ENCODE peak calls at places on chromosome 1, in four cellular contexts. X is stomach, Q is HFF-Myc, H is fibroblast of the conjunctiva. M is an unnamed sample.
A peak's percentile ranks its signal among the peaks of the same experiment; 100 is the strongest.

GRCh38 chr1:169486281-169486904 is 649 bp upstream of the SLC19A2 start:
- DNase-seq in X (no peak), Q (no peak), H (peak; percentile 16), M (no peak)

GRCh38 chr1:30410153-30410851 is 313.1 kb downstream of the MATN1 start:
- DNase-seq in X (peak; percentile 17), H (no peak), Q (no peak), M (no peak)

GRCh38 chr1:12132078-12132477 is 34.7 kb upstream of the TNFRSF1B start:
- DNase-seq in Q (no peak), X (no peak), H (peak; percentile 62), M (no peak)

GRCh38 chr1:205572426-205572825 is 59.4 kb downstream of the ELK4 start:
- DNase-seq in X (peak; percentile 23), H (no peak), Q (no peak), M (peak; percentile 16)

GRCh38 chr1:3034162-3034561 is 12.9 kb downstream of the ACTRT2 start:
- DNase-seq in X (no peak), H (no peak), Q (no peak), M (no peak)

GRCh38 chr1:197638316-197638715 is 137.0 kb downstream of the DENND1B start:
- DNase-seq in X (no peak), H (no peak), Q (no peak), M (no peak)

GRCh38 chr1:84103197-84103992 is 40.7 kb upstream of the PRKACB start:
- DNase-seq in Q (peak; percentile 65), X (no peak), H (peak; percentile 75), M (peak; percentile 39)

GRCh38 chr1:17360272-17360956 is 11.6 kb upstream of the PADI6 start:
- DNase-seq in H (no peak), Q (no peak), X (no peak), M (no peak)

GRCh38 chr1:113834716-113835115 is 22.4 kb upstream of the RSBN1 start:
- DNase-seq in Q (no peak), X (no peak), H (no peak), M (no peak)

GRCh38 chr1:77511440-77511840 is 171.0 kb downstream of the ZZZ3 start:
- DNase-seq in H (peak; percentile 71), Q (peak; percentile 25), X (no peak), M (no peak)

GRCh38 chr1:36122463-36123025 is 2.5 kb downstream of the COL8A2 start:
- DNase-seq in H (no peak), Q (no peak), X (no peak), M (no peak)

GRCh38 chr1:7536891-7537591 is 234.1 kb upstream of the VAMP3 start:
- DNase-seq in Q (no peak), H (no peak), X (no peak), M (no peak)

GRCh38 chr1:110421159-110421777 is 13.8 kb upstream of the LAMTOR5 start:
- DNase-seq in Q (no peak), H (peak; percentile 20), X (no peak), M (no peak)

GRCh38 chr1:205827623-205828022 is 14.6 kb upstream of the SLC41A1 start:
- DNase-seq in X (peak; percentile 53), Q (no peak), H (no peak), M (no peak)

GRCh38 chr1:30777906-30778155 is 20.3 kb upstream of the LAPTM5 start:
- DNase-seq in Q (no peak), H (no peak), X (no peak), M (no peak)

GRCh38 chr1:67748630-67749029 is 63.6 kb downstream of the GADD45A start:
- DNase-seq in H (peak; percentile 61), Q (peak; percentile 66), X (no peak), M (peak; percentile 35)

GRCh38 chr1:151368745-151369610 is 3.5 kb downstream of the SELENBP1 start:
- DNase-seq in H (no peak), X (peak; percentile 61), Q (no peak), M (peak; percentile 68)